ENCODE peak calls at places on chromosomes 7 and 10, in eight cellular contexts. G, H, R, E, L, Z, D and I are unnamed samples.

GRCh38 chr7:137893143-137893742 is 46.5 kb upstream of the DGKI start:
- DNase-seq in G (no peak), H (no peak), R (no peak), E (no peak), L (no peak), Z (no peak), D (no peak), I (no peak)

GRCh38 chr10:50576245-50576815 is 47.4 kb downstream of the SGMS1 start:
- DNase-seq in G (no peak), H (no peak), R (no peak), E (no peak), L (no peak), Z (no peak), D (no peak), I (no peak)

GRCh38 chr10:21079330-21079658 is 182.2 kb upstream of the NEBL start:
- DNase-seq in G (no peak), H (no peak), R (no peak), E (no peak), L (no peak), Z (no peak), D (no peak), I (no peak)

GRCh38 chr7:1671876-1672451 is 1.9 kb downstream of the ELFN1 start:
- DNase-seq in G (no peak), H (no peak), R (no peak), E (no peak), L (peak; percentile 53), Z (no peak), D (peak; percentile 24), I (no peak)

GRCh38 chr10:60335708-60336107 is 54.0 kb downstream of the ANK3 start:
- DNase-seq in G (no peak), H (no peak), R (no peak), E (no peak), L (no peak), Z (no peak), D (no peak), I (no peak)

GRCh38 chr7:33327427-33327826 is 198.1 kb downstream of the BBS9 start:
- DNase-seq in G (no peak), H (no peak), R (no peak), E (no peak), L (no peak), Z (no peak), D (no peak), I (no peak)

GRCh38 chr10:76149602-76150138 is 718.2 kb downstream of the LRMDA start:
- DNase-seq in G (no peak), H (no peak), R (no peak), E (no peak), L (no peak), Z (no peak), D (no peak), I (no peak)

GRCh38 chr10:99984201-99984600 is 25.5 kb downstream of the DNMBP start:
- DNase-seq in G (no peak), H (no peak), R (no peak), E (no peak), L (no peak), Z (no peak), D (no peak), I (no peak)

GRCh38 chr10:96236090-96236478 is 35.3 kb downstream of the BLNK start:
- DNase-seq in G (no peak), H (no peak), R (no peak), E (no peak), L (no peak), Z (no peak), D (no peak), I (no peak)

GRCh38 chr7:95407751-95408150 is 11.6 kb upstream of the PON3 start:
- DNase-seq in G (no peak), H (no peak), R (no peak), E (no peak), L (no peak), Z (no peak), D (no peak), I (no peak)

DNA sequence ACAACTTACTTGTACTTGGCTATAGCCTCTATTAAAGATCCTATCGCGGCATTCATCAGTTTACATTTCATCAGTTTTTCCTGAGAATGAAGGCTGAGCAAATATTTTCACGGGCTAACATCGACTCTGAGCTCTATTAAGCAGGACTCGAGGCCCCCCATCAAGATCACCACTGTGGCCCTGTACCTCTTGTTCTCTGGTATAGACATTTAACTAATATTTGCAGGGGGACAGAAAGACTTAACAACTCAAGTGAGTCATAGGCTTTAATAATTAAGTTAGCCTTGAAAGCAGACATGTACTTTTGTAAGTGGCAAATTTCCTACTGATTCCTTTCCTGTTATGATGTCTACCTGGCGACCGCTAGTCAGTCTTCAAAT is 45.4 kb downstream of the DOCK4 start:
- DNase-seq in G (no peak), H (no peak), R (no peak), E (no peak), L (no peak), Z (no peak), D (no peak), I (no peak)
- H3K27ac ChIP-seq in G (peak overlapping the region; percentile 28), H (no peak overlapping the region), R (no peak overlapping the region), E (peak overlapping the region; percentile 48), L (peak overlapping the region; percentile 80), Z (peak overlapping the region; percentile 10), D (peak overlapping the region; percentile 63), I (no peak overlapping the region)

DNA sequence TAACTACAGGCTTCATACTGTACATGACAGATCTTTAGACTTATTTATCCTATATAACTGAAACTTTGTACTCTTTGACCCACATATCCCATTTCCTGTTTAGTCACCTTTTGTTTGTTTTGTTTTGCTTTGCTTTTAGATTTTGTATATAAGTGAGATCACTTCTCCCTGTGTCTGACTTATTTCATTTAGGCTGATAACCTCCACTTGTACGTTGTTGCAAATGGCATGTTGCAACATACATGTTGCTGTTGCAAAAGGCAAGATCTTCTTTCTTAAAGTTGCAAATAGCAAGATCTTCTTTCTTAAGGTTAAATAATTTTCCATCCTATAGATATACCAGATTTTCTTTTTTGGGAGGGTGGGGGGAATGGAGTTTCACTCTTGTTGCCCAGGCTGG is 341.5 kb downstream of the OTUD1 start:
- DNase-seq in G (no peak), H (no peak), R (no peak), E (no peak), L (no peak), Z (no peak), D (no peak), I (no peak)
- H3K4me1 ChIP-seq in G (no peaks in the 10 kb centered on the region), H (no peaks in the 10 kb centered on the region), R (no peaks in the 10 kb centered on the region), E (no peaks in the 10 kb centered on the region), L (no peaks in the 10 kb centered on the region), Z (no peaks in the 10 kb centered on the region), D (no peaks in the 10 kb centered on the region), I (no peaks in the 10 kb centered on the region)

GRCh38 chr10:102675151-102675886 is 31.0 kb downstream of the TRIM8 start:
- DNase-seq in G (no peak), H (no peak), R (no peak), E (no peak), L (no peak), Z (no peak), D (no peak), I (no peak)

GRCh38 chr10:102677736-102678354 is 33.6 kb downstream of the TRIM8 start:
- DNase-seq in G (no peak), H (no peak), R (no peak), E (no peak), L (no peak), Z (no peak), D (no peak), I (no peak)

GRCh38 chr10:102674566-102674965 is 30.3 kb downstream of the TRIM8 start:
- DNase-seq in G (no peak), H (no peak), R (no peak), E (no peak), L (peak; percentile 52), Z (no peak), D (no peak), I (no peak)

GRCh38 chr10:102676916-102677315 is 32.6 kb downstream of the TRIM8 start:
- DNase-seq in G (no peak), H (no peak), R (no peak), E (no peak), L (no peak), Z (no peak), D (no peak), I (no peak)

DNA sequence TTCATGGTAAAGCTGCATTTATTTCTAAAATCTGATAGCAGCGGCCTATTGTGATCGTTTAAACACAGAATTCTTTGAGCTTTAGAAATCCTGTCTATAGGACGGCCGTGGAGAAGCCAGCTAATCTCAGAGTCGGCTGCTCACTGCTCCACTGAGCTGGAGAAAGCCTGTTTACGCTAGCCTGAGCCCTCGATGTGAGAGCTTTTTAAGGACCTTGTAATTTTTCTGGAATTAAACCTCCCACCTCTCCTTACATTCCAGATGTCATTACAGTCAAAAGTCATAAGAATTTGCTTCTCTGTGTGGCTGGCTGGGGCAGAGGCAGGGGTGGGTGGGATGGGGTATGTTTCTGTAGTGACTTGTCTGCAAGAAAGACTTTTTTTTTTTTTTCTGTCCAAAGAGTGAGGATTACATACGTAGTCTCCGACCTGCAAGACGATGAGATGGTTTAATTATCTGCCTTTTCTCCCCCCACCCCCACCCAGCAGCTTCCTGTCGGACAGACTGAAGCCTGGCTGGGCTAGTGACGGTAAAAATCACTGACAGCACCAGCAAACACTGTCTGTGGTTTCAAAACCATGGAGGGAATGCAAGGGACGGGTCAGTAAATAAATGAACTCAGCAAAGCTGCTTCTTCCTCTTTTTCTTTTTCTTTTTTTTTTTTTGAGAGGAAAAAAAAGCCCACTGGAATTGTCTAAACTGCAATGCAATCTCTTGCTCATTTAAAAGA is 31.8 kb downstream of the TRIM8 start:
- DNase-seq in G (no peak), H (no peak), R (no peak), E (no peak), L (no peak), Z (no peak), D (no peak), I (no peak)
- H3K4me3 ChIP-seq in G (peak overlapping the region; percentile 10), H (no peak overlapping the region), R (no peak overlapping the region), E (no peak overlapping the region), L (peak overlapping the region; percentile 23), Z (no peak overlapping the region), D (no peak overlapping the region), I (no peak overlapping the region)

GRCh38 chr7:108051449-108051848 is 48.5 kb upstream of the LAMB1 start:
- DNase-seq in G (no peak), H (no peak), R (no peak), E (no peak), L (no peak), Z (no peak), D (no peak), I (no peak)

GRCh38 chr7:108054537-108054936 is 51.6 kb upstream of the LAMB1 start:
- DNase-seq in G (no peak), H (no peak), R (no peak), E (no peak), L (no peak), Z (no peak), D (no peak), I (no peak)

GRCh38 chr7:108049962-108050361 is 47.0 kb upstream of the LAMB1 start:
- DNase-seq in G (no peak), H (no peak), R (no peak), E (no peak), L (no peak), Z (no peak), D (no peak), I (no peak)

GRCh38 chr7:108055541-108056135 is 52.7 kb upstream of the LAMB1 start:
- DNase-seq in G (no peak), H (no peak), R (no peak), E (no peak), L (peak; percentile 65), Z (no peak), D (no peak), I (no peak)

DNA sequence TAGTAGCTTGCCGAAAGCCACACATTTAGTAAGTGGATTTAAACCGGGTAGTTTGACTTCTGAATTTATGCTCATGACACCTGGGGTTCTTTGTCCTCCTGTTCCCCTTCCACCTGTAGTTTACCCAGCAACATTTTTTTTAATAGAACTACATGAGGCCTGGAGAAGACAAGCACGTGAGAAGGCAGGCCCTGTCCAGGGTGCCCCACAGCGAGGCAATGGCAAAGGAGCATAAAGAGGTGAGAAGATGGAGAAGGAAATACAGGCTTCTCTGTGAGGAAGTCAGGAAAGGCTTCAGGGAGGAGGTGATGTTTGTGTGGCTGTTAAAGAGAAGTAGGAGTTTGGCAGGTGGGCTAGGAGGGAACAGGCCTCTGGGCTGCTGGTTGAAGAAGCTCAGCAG is 50.3 kb upstream of the LAMB1 start:
- DNase-seq in G (no peak), H (no peak), R (no peak), E (no peak), L (no peak), Z (no peak), D (no peak), I (no peak)
- H3K27ac ChIP-seq in G (no peak overlapping the region), H (no peak overlapping the region), R (no peak overlapping the region), E (no peak overlapping the region), L (no peak overlapping the region), Z (no peak overlapping the region), D (no peak overlapping the region), I (no peak overlapping the region)